ENCODE peak calls at places on chromosomes 11 and 22, in four cellular contexts. E, D, X and V are unnamed samples.

GRCh38 chr11:119786431-119787073 is 57.6 kb upstream of the NECTIN1 start:
- DNase-seq in E (no peak), D (no peak), X (no peak), V (no peak)

GRCh38 chr11:75140269-75141138 is 10.4 kb upstream of the SLCO2B1 start:
- DNase-seq in E (peak), D (peak), X (peak), V (peak)

GRCh38 chr22:50015451-50016307 is 3.1 kb upstream of the IL17REL start:
- DNase-seq in E (no peak), D (peak), X (no peak), V (no peak)

GRCh38 chr22:35947794-35948425 is 80.7 kb downstream of the RBFOX2 start:
- DNase-seq in E (no peak), D (no peak), X (peak), V (no peak)

GRCh38 chr11:11476971-11477645 is 124.1 kb upstream of the CSNK2A3 start:
- DNase-seq in E (no peak), D (no peak), X (no peak), V (no peak)

GRCh38 chr11:119356349-119357031 is 10.0 kb upstream of the MFRP start:
- DNase-seq in E (peak), D (no peak), X (peak), V (peak)

GRCh38 chr22:45009881-45010531 is at the start of gene PHF21B:
- DNase-seq in E (no peak), D (peak), X (peak), V (peak)

GRCh38 chr11:203056-203944 is 3.9 kb downstream of the BET1L start:
- DNase-seq in E (no peak), D (no peak), X (no peak), V (no peak)

GRCh38 chr11:35714882-35715612 is 52.5 kb downstream of the TRIM44 start:
- DNase-seq in E (no peak), D (no peak), X (peak), V (peak)

GRCh38 chr11:108199446-108200321 is 22.8 kb downstream of the NPAT start:
- DNase-seq in E (no peak), D (no peak), X (peak), V (peak)

GRCh38 chr22:41504397-41504796 is 35.5 kb downstream of the ACO2 start:
- DNase-seq in E (no peak), D (no peak), X (no peak), V (no peak)

GRCh38 chr11:60855726-60856633 is at the start of gene PTGDR2:
- DNase-seq in E (no peak), D (no peak), X (no peak), V (no peak)

GRCh38 chr11:30465192-30465591 is 121.0 kb downstream of the MPPED2 start:
- DNase-seq in E (no peak), D (no peak), X (no peak), V (no peak)

GRCh38 chr22:47322854-47323253 is 560.4 kb downstream of the TBC1D22A start:
- DNase-seq in E (no peak), D (no peak), X (no peak), V (no peak)

GRCh38 chr22:21082248-21082647 is 36.5 kb downstream of the LRRC74B start:
- DNase-seq in E (no peak), D (no peak), X (no peak), V (no peak)

GRCh38 chr11:65132988-65133700 is 1.2 kb downstream of the SYVN1 start:
- DNase-seq in E (peak), D (no peak), X (peak), V (peak)

GRCh38 chr11:17538731-17539130 is 5.5 kb downstream of the USH1C start:
- DNase-seq in E (no peak), D (no peak), X (no peak), V (no peak)